ENCODE peak calls at places on chromosomes 2 and 18, in seven cellular contexts. N is GM23248, M is heart right ventricle, G is uterus, C is IMR-90, Y is RWPE1, V is gastrocnemius medialis. W is an unnamed sample.

GRCh38 chr2:238644095-238645081 is 203.5 kb upstream of the TWIST2 start:
- DNase-seq in N (peak; percentile 94), M (no peak), G (peak; percentile 67), C (peak; percentile 86), Y (peak; percentile 24), V (no peak), W (peak; percentile 58)

GRCh38 chr2:2719781-2720180 is 388.7 kb upstream of the MYT1L start:
- DNase-seq in N (no peak), M (no peak), G (no peak), C (no peak), Y (no peak), V (no peak), W (no peak)

GRCh38 chr2:149166958-149167810 is 128.7 kb downstream of the LYPD6B start:
- DNase-seq in N (no peak), M (no peak), G (no peak), C (no peak), Y (no peak), V (no peak), W (no peak)

GRCh38 chr2:17416891-17417391 is 101.3 kb downstream of the RAD51AP2 start:
- DNase-seq in N (peak; percentile 87), M (no peak), G (no peak), C (peak; percentile 81), Y (peak; percentile 82), V (no peak), W (no peak)

GRCh38 chr2:129010262-129010661 is 691.6 kb upstream of the HS6ST1 start:
- DNase-seq in N (no peak), M (no peak), G (no peak), C (no peak), Y (no peak), V (no peak), W (peak; percentile 71)

GRCh38 chr2:229407170-229407569 is 136.1 kb upstream of the PID1 start:
- DNase-seq in N (peak; percentile 93), M (peak; percentile 63), G (peak; percentile 92), C (peak; percentile 74), Y (peak; percentile 83), V (peak; percentile 88), W (peak; percentile 89)

GRCh38 chr2:1509271-1509995 is 96.2 kb downstream of the TPO start:
- DNase-seq in N (no peak), M (no peak), G (peak; percentile 21), C (no peak), Y (no peak), V (no peak), W (peak; percentile 67)

GRCh38 chr18:80252136-80252535 is 4.8 kb upstream of the PARD6G start:
- DNase-seq in N (peak; percentile 71), M (no peak), G (no peak), C (peak; percentile 74), Y (no peak), V (no peak), W (no peak)

GRCh38 chr2:140589273-140589672 is 1541.5 kb downstream of the LRP1B start:
- DNase-seq in N (no peak), M (no peak), G (no peak), C (no peak), Y (no peak), V (no peak), W (no peak)

GRCh38 chr2:237159006-237159897 is 73.6 kb downstream of the COPS8 start:
- DNase-seq in N (no peak), M (peak; percentile 38), G (no peak), C (no peak), Y (no peak), V (peak; percentile 74), W (no peak)

GRCh38 chr2:178109813-178110212 is 2.4 kb upstream of the RBM45 start:
- DNase-seq in N (peak; percentile 66), M (no peak), G (no peak), C (peak; percentile 48), Y (peak; percentile 48), V (no peak), W (no peak)

GRCh38 chr2:101328474-101329007 is 20.0 kb upstream of the RNF149 start:
- DNase-seq in N (peak; percentile 55), M (no peak), G (no peak), C (peak; percentile 87), Y (peak; percentile 52), V (peak; percentile 25), W (no peak)

GRCh38 chr2:2229898-2230817 is 100.9 kb downstream of the MYT1L start:
- DNase-seq in N (peak; percentile 20), M (peak; percentile 27), G (no peak), C (no peak), Y (no peak), V (no peak), W (no peak)

GRCh38 chr18:59873616-59874015 is 26.2 kb upstream of the PMAIP1 start:
- DNase-seq in N (peak; percentile 17), M (no peak), G (no peak), C (peak; percentile 58), Y (no peak), V (no peak), W (no peak)

GRCh38 chr2:187453078-187453641 is 5.1 kb upstream of the CALCRL start:
- DNase-seq in N (peak; percentile 54), M (no peak), G (no peak), C (peak; percentile 13), Y (peak; percentile 13), V (no peak), W (no peak)

GRCh38 chr2:9941196-9941995 is 10.1 kb upstream of the GRHL1 start:
- DNase-seq in N (peak; percentile 86), M (no peak), G (no peak), C (peak; percentile 82), Y (peak; percentile 51), V (no peak), W (no peak)

GRCh38 chr18:65750421-65751144 is at the start of gene CDH7:
- DNase-seq in N (no peak), M (peak; percentile 5), G (no peak), C (no peak), Y (no peak), V (no peak), W (no peak)

GRCh38 chr2:149099298-149099697 is 60.8 kb downstream of the LYPD6B start:
- DNase-seq in N (no peak), M (no peak), G (no peak), C (no peak), Y (no peak), V (no peak), W (no peak)

GRCh38 chr2:170485254-170485653 is 229.9 kb upstream of the SP5 start:
- DNase-seq in N (no peak), M (no peak), G (no peak), C (no peak), Y (no peak), V (no peak), W (no peak)

GRCh38 chr18:42654561-42654960 is 460.9 kb downstream of the RIT2 start:
- DNase-seq in N (peak; percentile 4), M (no peak), G (no peak), C (no peak), Y (no peak), V (no peak), W (no peak)

GRCh38 chr2:100616841-100617390 is 54.1 kb downstream of the PDCL3 start:
- DNase-seq in N (no peak), M (no peak), G (no peak), C (no peak), Y (no peak), V (no peak), W (no peak)

GRCh38 chr18:7458873-7459272 is 108.2 kb upstream of the PTPRM start:
- DNase-seq in N (no peak), M (no peak), G (no peak), C (no peak), Y (no peak), V (no peak), W (no peak)

GRCh38 chr2:112032615-112033457 is 22.2 kb upstream of the TMEM87B start:
- DNase-seq in N (peak; percentile 78), M (no peak), G (peak; percentile 37), C (peak; percentile 71), Y (peak; percentile 69), V (peak; percentile 41), W (no peak)

GRCh38 chr2:28162538-28162937 is 230.1 kb upstream of the FOSL2 start:
- DNase-seq in N (no peak), M (no peak), G (no peak), C (no peak), Y (no peak), V (no peak), W (no peak)
- H3K27ac ChIP-seq in N (no peak overlapping the region), M (peak overlapping the region; percentile 5), G (no peak overlapping the region), C (no peak overlapping the region), Y (no peak overlapping the region), V (peak overlapping the region; percentile 90), W (no peak overlapping the region)

DNA sequence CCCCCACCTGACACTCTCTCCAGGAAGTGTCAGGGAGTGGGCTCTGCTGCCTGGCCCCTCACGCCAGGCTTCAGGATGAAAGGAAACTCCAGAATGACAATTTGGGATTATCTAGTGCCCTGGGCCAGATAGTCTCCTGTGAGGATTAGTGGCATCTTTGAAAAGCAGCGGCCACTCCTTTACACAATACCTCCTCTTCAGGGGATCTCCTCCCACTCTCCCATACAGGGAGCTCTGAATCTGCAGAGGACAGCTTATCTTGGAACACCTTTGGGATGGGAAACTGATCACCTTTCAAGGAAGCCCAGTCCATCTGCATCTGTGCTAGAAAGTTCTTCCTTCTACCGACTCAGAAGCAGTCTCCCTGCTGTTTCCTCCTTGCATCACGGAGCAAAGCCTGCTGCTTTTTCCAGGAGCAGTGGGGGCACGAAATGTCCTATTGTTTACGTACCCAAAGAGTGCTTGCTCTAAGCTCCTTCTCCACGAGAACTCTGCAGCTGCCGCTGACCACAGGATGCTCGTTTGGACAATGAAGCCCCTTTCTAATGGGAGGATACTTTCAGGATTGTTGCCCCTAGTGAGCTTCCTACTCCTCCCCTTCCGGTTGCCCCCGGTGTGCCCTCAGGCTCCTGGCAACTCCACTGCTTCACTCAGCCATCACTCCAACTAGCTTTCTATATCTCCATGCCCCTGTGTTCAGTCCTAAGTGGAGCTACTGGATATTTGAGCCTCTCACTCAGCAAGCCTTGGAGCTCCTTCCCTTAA is 31.5 kb downstream of the SIX3 start:
- DNase-seq in N (no peak), M (no peak), G (no peak), C (no peak), Y (no peak), V (no peak), W (no peak)
- H3K27ac ChIP-seq in N (no peak overlapping the region), M (no peak overlapping the region), G (no peak overlapping the region), C (no peak overlapping the region), Y (no peak overlapping the region), V (no peak overlapping the region), W (no peak overlapping the region)

DNA sequence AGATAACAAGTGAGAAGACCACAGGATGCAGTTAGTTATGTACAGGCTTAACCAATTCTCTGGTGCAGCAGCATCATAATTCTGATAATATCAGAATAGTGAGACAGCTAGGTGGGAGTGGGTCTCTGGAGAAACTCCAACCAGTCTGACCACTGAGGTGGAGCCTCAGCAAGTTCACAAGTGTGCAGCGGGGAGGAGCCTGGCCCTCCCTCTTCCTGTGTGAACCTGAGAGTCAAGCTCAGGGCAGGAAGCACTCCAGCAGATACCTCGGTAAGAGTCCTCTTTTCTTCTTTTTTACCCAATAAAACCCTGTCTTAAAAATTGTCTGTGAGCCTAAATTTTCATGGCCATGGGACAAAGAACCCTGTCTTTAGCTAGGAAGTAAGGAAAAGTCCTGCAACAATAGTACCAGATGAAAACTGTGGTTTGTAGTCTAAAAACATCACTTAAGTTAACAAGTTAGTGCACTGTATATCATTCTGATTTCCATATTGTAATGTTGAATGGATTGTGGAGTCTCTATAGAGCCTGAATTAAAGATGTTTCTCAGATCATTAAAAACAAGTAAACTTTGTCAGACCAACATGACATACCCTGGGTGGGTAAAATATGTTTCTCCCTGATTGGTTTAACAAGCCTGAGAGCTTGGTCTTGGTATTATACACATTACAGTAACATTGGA is 370.8 kb downstream of the TMEM182 start:
- DNase-seq in N (no peak), M (no peak), G (no peak), C (no peak), Y (no peak), V (no peak), W (no peak)
- H3K27ac ChIP-seq in N (no peak overlapping the region), M (no peak overlapping the region), G (no peak overlapping the region), C (no peak overlapping the region), Y (no peak overlapping the region), V (no peak overlapping the region), W (no peak overlapping the region)

GRCh38 chr18:26074256-26074655 is 16.2 kb downstream of the SS18 start:
- DNase-seq in N (no peak), M (no peak), G (no peak), C (no peak), Y (no peak), V (no peak), W (no peak)
- H3K27ac ChIP-seq in N (no peak overlapping the region), M (no peak overlapping the region), G (no peak overlapping the region), C (no peak overlapping the region), Y (no peak overlapping the region), V (no peak overlapping the region), W (no peak overlapping the region)